ENCODE peak calls at places on chromosomes 13 and 19, in nine cellular contexts. U, Y, T, X, S, G, Q, R and M are unnamed samples.

GRCh38 chr19:524062-524674 is 7.4 kb upstream of the CDC34 start:
- DNase-seq in R (no peak), X (no peak), Y (no peak), U (no peak), T (no peak), S (no peak), Q (no peak), G (no peak), M (no peak)

GRCh38 chr19:10881403-10882107 is 10.2 kb downstream of the CARM1 start:
- DNase-seq in R (no peak), U (no peak), Y (no peak), S (no peak), Q (no peak), T (no peak), X (no peak), G (no peak), M (no peak)

GRCh38 chr19:23052349-23052748 is 49.4 kb upstream of the ZNF728 start:
- DNase-seq in Q (no peak), S (no peak), X (no peak), G (no peak), T (no peak), U (no peak), Y (no peak), R (no peak), M (no peak)

GRCh38 chr13:28449826-28450773 is 44.8 kb downstream of the FLT1 start:
- DNase-seq in R (no peak), S (no peak), Y (no peak), U (no peak), G (no peak), X (no peak), Q (no peak), T (no peak), M (no peak)

GRCh38 chr13:48500652-48501197 is 32.2 kb downstream of the RCBTB2 start:
- DNase-seq in R (no peak), G (no peak), T (peak; percentile 84), Q (peak; percentile 37), Y (peak; percentile 85), S (no peak), U (no peak), X (no peak), M (no peak)

GRCh38 chr19:40612831-40613668 is 11.9 kb downstream of the LTBP4 start:
- DNase-seq in Y (peak; percentile 56), X (no peak), U (peak; percentile 64), G (peak; percentile 48), R (peak; percentile 72), S (no peak), Q (peak; percentile 87), T (no peak), M (peak; percentile 70)

GRCh38 chr19:42323473-42323851 is 2.0 kb upstream of the MEGF8 start:
- DNase-seq in U (no peak), R (no peak), Y (no peak), X (no peak), G (no peak), Q (no peak), T (no peak), S (no peak), M (no peak)

GRCh38 chr13:26964278-26965057 is 203.9 kb upstream of the GPR12 start:
- DNase-seq in T (peak; percentile 59), X (no peak), S (no peak), R (no peak), U (no peak), G (no peak), Q (peak; percentile 10), Y (no peak), M (no peak)

GRCh38 chr19:38524994-38525634 is 91.6 kb downstream of the RYR1 start:
- DNase-seq in G (no peak), U (no peak), R (no peak), X (no peak), S (no peak), T (no peak), Q (no peak), Y (no peak), M (no peak)

GRCh38 chr19:3458595-3459284 is 21.6 kb downstream of the SMIM24 start:
- DNase-seq in G (no peak), Y (no peak), R (no peak), Q (no peak), T (no peak), X (peak; percentile 75), U (no peak), S (no peak), M (no peak)

GRCh38 chr13:39263033-39263432 is 224.8 kb downstream of the NHLRC3 start:
- DNase-seq in Y (no peak), X (peak; percentile 27), R (peak; percentile 27), S (peak; percentile 24), Q (peak; percentile 44), T (no peak), G (peak; percentile 15), U (peak; percentile 21), M (peak; percentile 46)

GRCh38 chr13:52848455-52849190 is at the start of gene PCDH8:
- DNase-seq in Y (no peak), Q (no peak), R (no peak), G (no peak), U (no peak), T (no peak), X (no peak), S (no peak), M (no peak)

GRCh38 chr19:38711726-38712153 is 32.5 kb downstream of the CAPN12 start:
- DNase-seq in Y (no peak), S (no peak), T (peak; percentile 91), G (no peak), Q (no peak), X (peak; percentile 60), U (no peak), R (no peak), M (no peak)

GRCh38 chr13:112441779-112442310 is 65.7 kb downstream of the SPACA7 start:
- DNase-seq in U (no peak), G (no peak), Q (no peak), X (no peak), S (no peak), R (no peak), Y (no peak), T (no peak), M (no peak)

GRCh38 chr13:87089391-87089790 is 581.8 kb upstream of the SLITRK5 start:
- DNase-seq in R (no peak), S (no peak), T (peak; percentile 75), Y (no peak), G (no peak), X (no peak), Q (no peak), U (no peak), M (no peak)

GRCh38 chr19:51417107-51417806 is at the start of gene SIGLEC10:
- DNase-seq in U (no peak), Y (no peak), Q (peak; percentile 93), R (peak; percentile 37), S (no peak), X (no peak), T (no peak), G (no peak), M (no peak)

GRCh38 chr13:73961181-73961580 is 173.0 kb downstream of the KLF12 start:
- DNase-seq in Q (no peak), X (no peak), G (no peak), Y (no peak), R (no peak), S (no peak), U (peak; percentile 66), T (no peak), M (no peak)
- H3K27ac ChIP-seq in Q (no peak overlapping the region), X (no peak overlapping the region), G (no peak overlapping the region), Y (no peak overlapping the region), R (no peak overlapping the region), S (no peak overlapping the region), U (peak overlapping the region; percentile 82), T (no peak overlapping the region), M (no peak overlapping the region)

GRCh38 chr13:109778102-109778542 is 8.3 kb downstream of the IRS2 start:
- DNase-seq in R (peak; percentile 65), G (no peak), S (no peak), X (no peak), T (peak; percentile 71), Y (peak; percentile 98), Q (no peak), U (peak; percentile 54), M (peak; percentile 26)
- H3K4me3 ChIP-seq in R (peak overlapping the region; percentile 84), G (peak overlapping the region; percentile 19), S (peak overlapping the region; percentile 6), X (peak overlapping the region; percentile 45), T (peak overlapping the region; percentile 37), Y (peak overlapping the region; percentile 87), Q (no peak overlapping the region), U (peak overlapping the region; percentile 11), M (peak overlapping the region; percentile 51)

GRCh38 chr13:30290812-30291436 is 16.4 kb downstream of the KATNAL1 start:
- DNase-seq in X (no peak), G (no peak), S (no peak), Q (no peak), T (no peak), U (no peak), R (no peak), Y (no peak), M (no peak)
- H3K4me1 ChIP-seq in X (no peaks in the 10 kb centered on the region), G (peaks cover 5% of the 10 kb centered on the region), S (peaks cover 5% of the 10 kb centered on the region), Q (peaks cover 45% of the 10 kb centered on the region), T (no peaks in the 10 kb centered on the region), U (no peaks in the 10 kb centered on the region), R (peaks cover 33% of the 10 kb centered on the region), Y (no peaks in the 10 kb centered on the region), M (no peaks in the 10 kb centered on the region)

DNA sequence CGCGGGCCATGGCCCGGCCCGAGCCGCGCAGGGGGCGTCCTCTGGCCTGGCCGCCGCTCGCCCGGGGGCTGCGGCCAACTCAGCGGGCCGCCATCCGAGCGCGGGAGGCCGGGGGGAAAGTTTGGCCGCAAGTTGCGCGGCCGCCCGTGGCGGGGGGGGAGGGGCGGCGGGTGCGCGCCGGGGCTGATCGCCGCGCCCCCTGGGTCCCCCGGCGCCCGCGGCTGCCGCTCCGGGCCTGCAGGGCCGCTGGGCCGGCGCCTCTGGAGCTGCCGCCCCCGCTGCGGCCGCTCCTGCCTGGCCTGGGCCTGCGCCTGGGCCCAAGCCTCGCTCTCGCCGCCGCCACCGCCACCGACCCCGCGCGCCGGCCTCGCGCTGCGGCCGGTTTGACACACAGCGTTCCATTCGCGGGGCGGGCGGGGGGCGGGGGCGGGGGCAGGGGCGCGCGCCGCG is at the start of gene NR2F6:
- DNase-seq in X (peak; percentile 37), R (no peak), Q (no peak), G (no peak), S (no peak), U (no peak), T (no peak), Y (no peak), M (no peak)
- H3K27ac ChIP-seq in X (peak within 1 kb of the TSS; percentile 87), R (peak within 1 kb of the TSS; percentile 93), Q (peak within 1 kb of the TSS; percentile 69), G (peak within 1 kb of the TSS; percentile 42), S (peak within 1 kb of the TSS; percentile 91), U (peak within 1 kb of the TSS; percentile 27), T (no peak within 1 kb of the TSS), Y (peak within 1 kb of the TSS; percentile 95), M (no peak within 1 kb of the TSS)

DNA sequence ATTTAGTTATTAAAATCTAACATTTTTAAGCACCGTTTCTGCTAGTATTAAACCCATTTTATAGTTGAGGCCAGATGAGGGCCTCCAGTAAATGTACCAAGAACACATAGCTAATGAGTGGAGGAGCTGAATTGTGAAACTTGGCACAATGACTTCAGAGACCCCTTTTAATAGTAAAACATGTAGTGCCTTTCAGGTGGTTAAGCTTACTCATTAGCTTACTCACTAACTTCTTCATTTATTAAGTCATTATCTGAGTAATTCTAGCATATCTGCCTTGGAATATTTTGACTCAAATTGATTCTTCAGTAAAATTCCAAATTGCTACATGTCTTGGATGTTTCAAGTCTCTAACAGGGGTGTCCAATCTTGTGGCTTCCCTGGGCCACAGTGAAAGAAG is 735.2 kb downstream of the LIG4 start:
- DNase-seq in R (no peak), T (peak; percentile 57), Y (no peak), G (no peak), U (no peak), Q (no peak), S (no peak), X (no peak), M (no peak)
- H3K4me3 ChIP-seq in R (no peak overlapping the region), T (no peak overlapping the region), Y (no peak overlapping the region), G (no peak overlapping the region), U (no peak overlapping the region), Q (no peak overlapping the region), S (no peak overlapping the region), X (no peak overlapping the region), M (no peak overlapping the region)